ENCODE peak calls at places on chromosomes 16 and 17, in five cellular contexts. H, C, Y, Q and L are unnamed samples.

GRCh38 chr16:11138769-11139623 is 117.0 kb downstream of the SOCS1 start:
- DNase-seq in H (no peak), C (no peak), Y (no peak), Q (no peak), L (no peak)

GRCh38 chr16:75566040-75566888 is at the start of gene GABARAPL2:
- DNase-seq in H (peak), C (peak), Y (peak), Q (peak), L (peak)

GRCh38 chr16:10093564-10093963 is 88.7 kb downstream of the GRIN2A start:
- DNase-seq in H (no peak), C (no peak), Y (no peak), Q (no peak), L (no peak)

GRCh38 chr16:25014500-25015147 is 545 bp downstream of the ARHGAP17 start:
- DNase-seq in H (peak), C (peak), Y (peak), Q (no peak), L (peak)

GRCh38 chr17:29612404-29613370 is 10.0 kb downstream of the CORO6 start:
- DNase-seq in H (no peak), C (peak), Y (no peak), Q (no peak), L (no peak)

GRCh38 chr17:15963670-15964110 is 18.8 kb downstream of the ADORA2B start:
- DNase-seq in H (no peak), C (no peak), Y (no peak), Q (no peak), L (no peak)

GRCh38 chr17:45338023-45338781 is 21.4 kb upstream of the MAP3K14 start:
- DNase-seq in H (no peak), C (no peak), Y (no peak), Q (no peak), L (no peak)

GRCh38 chr16:21199607-21200218 is 11.7 kb downstream of the ZP2 start:
- DNase-seq in H (no peak), C (no peak), Y (no peak), Q (no peak), L (no peak)

GRCh38 chr16:17273142-17273561 is 197.6 kb downstream of the XYLT1 start:
- DNase-seq in H (no peak), C (no peak), Y (no peak), Q (peak), L (no peak)

GRCh38 chr17:75087558-75088453 is at the start of gene SLC16A5:
- DNase-seq in H (peak), C (peak), Y (peak), Q (peak), L (peak)